ENCODE peak calls at places on chromosome 12, in four cellular contexts. T, D, W and A are unnamed samples.

GRCh38 chr12:95173392-95174251 is 43.6 kb downstream of the FGD6 start:
- DNase-seq in T (no peak), D (peak), W (peak), A (peak)

GRCh38 chr12:49027846-49028245 is 9.3 kb upstream of the PRKAG1 start:
- DNase-seq in D (no peak), T (no peak), W (no peak), A (no peak)

GRCh38 chr12:8544295-8544694 is 3.6 kb upstream of the CLEC4E start:
- DNase-seq in T (peak), W (peak), D (peak), A (peak)

GRCh38 chr12:48999371-49000131 is at the start of gene DDN:
- DNase-seq in W (peak), T (peak), D (peak), A (no peak)

GRCh38 chr12:126747530-126748149 is 1519.3 kb upstream of the TMEM132C start:
- DNase-seq in T (peak), W (peak), D (peak), A (peak)

GRCh38 chr12:93154096-93154728 is 223.5 kb upstream of the NUDT4 start:
- DNase-seq in W (no peak), D (no peak), T (no peak), A (no peak)

GRCh38 chr12:2408262-2408661 is 355.5 kb downstream of the CACNA1C start:
- DNase-seq in D (no peak), T (no peak), W (no peak), A (no peak)

GRCh38 chr12:991350-992278 is 591 bp downstream of the ERC1 start:
- DNase-seq in D (peak), W (peak), T (no peak), A (no peak)

GRCh38 chr12:109510196-109510595 is 32.8 kb downstream of the UBE3B start:
- DNase-seq in T (no peak), D (no peak), W (no peak), A (no peak)

GRCh38 chr12:117587646-117588287 is 226.3 kb upstream of the NOS1 start:
- DNase-seq in D (peak), W (peak), T (peak), A (no peak)

GRCh38 chr12:125137776-125138344 is 72.6 kb downstream of the AACS start:
- DNase-seq in W (no peak), T (no peak), D (no peak), A (no peak)

GRCh38 chr12:51048601-51049369 is 658 bp downstream of the LETMD1 start:
- DNase-seq in D (peak), T (peak), W (no peak), A (no peak)

GRCh38 chr12:52874573-52875435 is 26.0 kb upstream of the KRT78 start:
- DNase-seq in T (no peak), D (peak), W (no peak), A (peak)

GRCh38 chr12:112971248-112971647 is 7.1 kb upstream of the OAS2 start:
- DNase-seq in D (no peak), T (peak), W (no peak), A (no peak)

GRCh38 chr12:46209914-46210834 is 58.7 kb downstream of the SLC38A1 start:
- DNase-seq in D (no peak), W (no peak), T (peak), A (peak)

GRCh38 chr12:19630536-19630935 is 191.2 kb downstream of the AEBP2 start:
- DNase-seq in W (no peak), T (no peak), D (no peak), A (no peak)

GRCh38 chr12:56878010-56878339 is 56.2 kb downstream of the SDR9C7 start:
- DNase-seq in D (no peak), W (peak), T (no peak), A (no peak)

GRCh38 chr12:52232916-52233461 is at the start of gene KRT7:
- DNase-seq in W (no peak), D (no peak), T (no peak), A (no peak)

GRCh38 chr12:92533280-92533890 is 169.4 kb upstream of the PLEKHG7 start:
- DNase-seq in D (no peak), T (no peak), W (no peak), A (peak)

GRCh38 chr12:52419656-52420055 is 13.5 kb upstream of the KRT82 start:
- DNase-seq in W (no peak), T (no peak), D (peak), A (peak)

GRCh38 chr12:120800665-120801064 is 75.0 kb downstream of the ACADS start:
- DNase-seq in D (no peak), T (no peak), W (no peak), A (no peak)

GRCh38 chr12:226401-226800 is 12.4 kb upstream of the SLC6A12 start:
- DNase-seq in W (no peak), D (no peak), T (no peak), A (no peak)

GRCh38 chr12:42923564-42923963 is 334.0 kb upstream of the PRICKLE1 start:
- DNase-seq in W (no peak), T (no peak), D (no peak), A (no peak)

GRCh38 chr12:75374971-75375370 is 15.9 kb upstream of the GLIPR1L2 start:
- DNase-seq in T (no peak), D (no peak), W (no peak), A (peak)

GRCh38 chr12:88574278-88574677 is 6.0 kb downstream of the KITLG start:
- DNase-seq in T (no peak), D (peak), W (no peak), A (no peak)

GRCh38 chr12:109131522-109132050 is 15.2 kb downstream of the ACACB start:
- DNase-seq in T (no peak), W (no peak), D (peak), A (no peak)

GRCh38 chr12:14955876-14956811 is 5.3 kb downstream of the ARHGDIB start:
- DNase-seq in W (no peak), T (peak), D (no peak), A (no peak)

GRCh38 chr12:122226366-122227222 is 742 bp upstream of the DIABLO start:
- DNase-seq in W (no peak), D (no peak), T (no peak), A (no peak)

GRCh38 chr12:69570000-69570516 is 15.2 kb upstream of the CCT2 start:
- DNase-seq in D (peak), T (no peak), W (no peak), A (peak)

GRCh38 chr12:120538281-120539156 is 4.4 kb downstream of the RNF10 start:
- DNase-seq in D (peak), W (no peak), T (no peak), A (peak)

GRCh38 chr12:106109168-106109910 is 29.4 kb downstream of the NUAK1 start:
- DNase-seq in W (no peak), D (no peak), T (no peak), A (no peak)

GRCh38 chr12:57214398-57214781 is 2.2 kb upstream of the NXPH4 start:
- DNase-seq in W (peak), D (peak), T (peak), A (no peak)

GRCh38 chr12:122979001-122979907 is 1.2 kb upstream of the ARL6IP4 start:
- DNase-seq in D (no peak), T (no peak), W (no peak), A (no peak)

GRCh38 chr12:79658221-79658620 is 32.5 kb downstream of the PAWR start:
- DNase-seq in T (no peak), W (no peak), D (peak), A (peak)

GRCh38 chr12:1592444-1593231 is 1.7 kb downstream of the FBXL14 start:
- DNase-seq in W (peak), D (peak), T (peak), A (peak)

GRCh38 chr12:78229491-78230209 is 399.0 kb downstream of the NAV3 start:
- DNase-seq in D (peak), W (peak), T (peak), A (peak)

GRCh38 chr12:130160306-130160705 is 2.0 kb upstream of the FZD10 start:
- DNase-seq in W (no peak), T (no peak), D (no peak), A (no peak)
- TF ChIP-seq EZH2 in W (no peak), T (no peak), D (no peak), A (no peak)

DNA sequence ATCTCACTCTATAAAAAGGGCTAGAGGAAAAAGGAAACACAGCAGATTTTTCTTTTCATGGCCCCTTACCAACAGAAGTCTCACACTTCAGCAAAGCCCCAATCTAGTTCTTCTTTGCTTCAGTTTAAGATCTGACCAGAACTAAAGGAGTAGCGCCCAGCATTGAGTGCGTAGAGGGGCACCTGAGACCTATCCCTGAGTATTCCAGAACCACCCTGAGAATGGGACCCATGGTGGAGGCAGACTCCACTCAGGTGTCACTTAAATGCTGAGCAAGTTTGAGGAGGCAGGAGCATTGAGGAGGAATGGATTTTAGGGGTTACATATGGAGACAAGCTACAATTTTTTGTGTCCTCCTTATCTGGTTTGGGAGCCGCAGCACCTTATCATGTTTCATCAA is 1.8 kb upstream of the HOXC11 start:
- DNase-seq in T (no peak), W (no peak), D (no peak), A (no peak)
- TF ChIP-seq EZH2 in T (no peak), W (no peak), D (no peak), A (no peak)

GRCh38 chr12:53953831-53954693 is 641 bp upstream of the HOXC12 start:
- DNase-seq in T (no peak), D (no peak), W (no peak), A (no peak)

GRCh38 chr12:53954694-53955035 is at the start of gene HOXC12:
- DNase-seq in D (no peak), T (no peak), W (no peak), A (no peak)

GRCh38 chr12:53952335-53952694 is 2.4 kb upstream of the HOXC12 start:
- DNase-seq in D (peak), W (no peak), T (no peak), A (no peak)

GRCh38 chr12:53951577-53952334 is 2.9 kb upstream of the HOXC12 start:
- DNase-seq in T (no peak), W (no peak), D (no peak), A (no peak)

GRCh38 chr12:53952871-53953734 is 1.6 kb upstream of the HOXC12 start:
- DNase-seq in W (no peak), T (no peak), D (no peak), A (no peak)
- TF ChIP-seq EZH2 in W (no peak), T (no peak), D (peak), A (peak)

GRCh38 chr12:59595097-59595496 is 732 bp upstream of the SLC16A7 start:
- DNase-seq in W (no peak), T (no peak), D (peak), A (no peak)

GRCh38 chr12:59600174-59600573 is 4.3 kb downstream of the SLC16A7 start:
- DNase-seq in D (peak), T (no peak), W (no peak), A (no peak)

GRCh38 chr12:59595557-59596231 is at the start of gene SLC16A7:
- DNase-seq in T (peak), D (peak), W (no peak), A (peak)

GRCh38 chr12:59596232-59597143 is 659 bp downstream of the SLC16A7 start:
- DNase-seq in W (no peak), D (peak), T (peak), A (peak)
- TF ChIP-seq EZH2 in W (no peak), D (no peak), T (no peak), A (no peak)

GRCh38 chr12:4909734-4910501 is at the start of gene KCNA1:
- DNase-seq in T (no peak), W (no peak), D (peak), A (peak)

GRCh38 chr12:4911316-4911994 is 1.8 kb downstream of the KCNA1 start:
- DNase-seq in D (no peak), W (no peak), T (no peak), A (no peak)

GRCh38 chr12:4910502-4911315 is 1.0 kb downstream of the KCNA1 start:
- DNase-seq in D (peak), T (no peak), W (no peak), A (no peak)

GRCh38 chr12:4908694-4909396 is 860 bp upstream of the KCNA1 start:
- DNase-seq in W (no peak), D (peak), T (no peak), A (peak)

GRCh38 chr12:4909397-4909733 is 340 bp upstream of the KCNA1 start:
- DNase-seq in W (no peak), T (no peak), D (peak), A (no peak)
- TF ChIP-seq EZH2 in W (no peak), T (no peak), D (peak), A (no peak)

GRCh38 chr12:31118831-31119530 is 45.3 kb downstream of the DDX11 start:
- DNase-seq in T (no peak), W (peak), D (no peak), A (no peak)
- TF ChIP-seq EZH2 in T (no peak), W (no peak), D (peak), A (peak)

GRCh38 chr12:40292788-40293429 is 68.1 kb downstream of the LRRK2 start:
- DNase-seq in W (no peak), D (no peak), T (no peak), A (no peak)

GRCh38 chr12:40300490-40300889 is 75.7 kb downstream of the LRRK2 start:
- DNase-seq in T (no peak), W (no peak), D (peak), A (no peak)

DNA sequence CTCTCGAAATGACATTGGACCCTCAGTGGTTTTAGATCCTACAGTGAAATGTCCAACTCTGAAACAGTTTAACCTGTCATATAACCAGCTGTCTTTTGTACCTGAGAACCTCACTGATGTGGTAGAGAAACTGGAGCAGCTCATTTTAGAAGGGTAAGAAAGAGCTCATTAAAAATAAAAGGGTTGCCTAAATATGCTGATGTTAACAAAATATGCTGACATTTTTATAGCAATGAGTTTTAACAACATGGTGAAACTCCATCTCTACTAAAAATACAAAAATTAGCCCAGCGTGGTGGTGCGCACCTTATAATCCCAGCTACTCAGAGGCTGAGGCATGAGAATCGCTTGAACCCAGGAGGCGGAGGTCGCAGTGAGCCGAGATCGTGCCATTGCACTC is 73.5 kb downstream of the LRRK2 start:
- DNase-seq in W (no peak), T (no peak), D (no peak), A (no peak)
- TF ChIP-seq EZH2 in W (no peak), T (no peak), D (no peak), A (no peak)

GRCh38 chr12:100927825-100928224 is 133.2 kb downstream of the ANO4 start:
- DNase-seq in W (no peak), T (no peak), D (peak), A (peak)
- TF ChIP-seq EZH2 in W (no peak), T (no peak), D (no peak), A (no peak)